ENCODE peak calls at places on chromosomes 16 and 17, in nine cellular contexts. One of them, this sample, is unnamed. For H3K27me3 and H3K36me3, the result is how much of the 10 kb centered on the place peaks cover.

GRCh38 chr16:74778646-74779045 is 4.0 kb upstream of the FA2H start:
- DNase-seq in left lung: no peak
- DNase-seq in aorta: no peak
- DNase-seq in A673: no peak
- DNase-seq in transverse colon: peak
- DNase-seq in heart left ventricle: no peak
- DNase-seq in naive thymus-derived CD4-positive, alpha-beta T cell: no peak
- DNase-seq in mesendoderm: no peak
- DNase-seq in uterus: no peak
- DNase-seq in this sample: no peak

GRCh38 chr16:77288222-77288621 is 89.0 kb downstream of the SYCE1L start:
- DNase-seq in left lung: no peak
- DNase-seq in aorta: no peak
- DNase-seq in A673: no peak
- DNase-seq in transverse colon: no peak
- DNase-seq in heart left ventricle: no peak
- DNase-seq in naive thymus-derived CD4-positive, alpha-beta T cell: no peak
- DNase-seq in mesendoderm: no peak
- DNase-seq in uterus: no peak
- DNase-seq in this sample: no peak

GRCh38 chr17:79658811-79659207 is 48.0 kb upstream of the RBFOX3 start:
- DNase-seq in left lung: no peak
- DNase-seq in aorta: peak
- DNase-seq in A673: peak
- DNase-seq in transverse colon: peak
- DNase-seq in heart left ventricle: no peak
- DNase-seq in naive thymus-derived CD4-positive, alpha-beta T cell: no peak
- DNase-seq in mesendoderm: peak
- DNase-seq in uterus: no peak
- DNase-seq in this sample: no peak

GRCh38 chr16:66188786-66189725 is 177.4 kb upstream of the CDH5 start:
- DNase-seq in left lung: no peak
- DNase-seq in aorta: no peak
- DNase-seq in A673: no peak
- DNase-seq in transverse colon: no peak
- DNase-seq in heart left ventricle: no peak
- DNase-seq in naive thymus-derived CD4-positive, alpha-beta T cell: no peak
- DNase-seq in mesendoderm: no peak
- DNase-seq in uterus: peak
- DNase-seq in this sample: no peak

GRCh38 chr17:21283482-21284318 is 811 bp upstream of the MAP2K3 start:
- DNase-seq in left lung: peak
- DNase-seq in aorta: peak
- DNase-seq in A673: no peak
- DNase-seq in transverse colon: peak
- DNase-seq in heart left ventricle: no peak
- DNase-seq in naive thymus-derived CD4-positive, alpha-beta T cell: no peak
- DNase-seq in mesendoderm: no peak
- DNase-seq in uterus: peak
- DNase-seq in this sample: no peak

GRCh38 chr17:74950207-74950606 is 14.5 kb downstream of the OTOP3 start:
- DNase-seq in left lung: no peak
- DNase-seq in aorta: no peak
- DNase-seq in A673: no peak
- DNase-seq in transverse colon: no peak
- DNase-seq in heart left ventricle: no peak
- DNase-seq in naive thymus-derived CD4-positive, alpha-beta T cell: no peak
- DNase-seq in mesendoderm: no peak
- DNase-seq in uterus: no peak
- DNase-seq in this sample: no peak

GRCh38 chr17:43316522-43317142 is 82.2 kb upstream of the ARL4D start:
- DNase-seq in left lung: no peak
- DNase-seq in aorta: no peak
- DNase-seq in A673: no peak
- DNase-seq in transverse colon: no peak
- DNase-seq in heart left ventricle: no peak
- DNase-seq in naive thymus-derived CD4-positive, alpha-beta T cell: no peak
- DNase-seq in mesendoderm: peak
- DNase-seq in uterus: no peak
- DNase-seq in this sample: no peak

GRCh38 chr16:84220851-84221250 is 19.0 kb downstream of the KCNG4 start:
- DNase-seq in left lung: no peak
- DNase-seq in aorta: no peak
- DNase-seq in A673: no peak
- DNase-seq in transverse colon: no peak
- DNase-seq in heart left ventricle: no peak
- DNase-seq in naive thymus-derived CD4-positive, alpha-beta T cell: no peak
- DNase-seq in mesendoderm: no peak
- DNase-seq in uterus: no peak
- DNase-seq in this sample: no peak

GRCh38 chr16:11232852-11233726 is 22.9 kb downstream of the SOCS1 start:
- DNase-seq in left lung: peak
- DNase-seq in aorta: peak
- DNase-seq in A673: no peak
- DNase-seq in transverse colon: peak
- DNase-seq in heart left ventricle: peak
- DNase-seq in naive thymus-derived CD4-positive, alpha-beta T cell: peak
- DNase-seq in mesendoderm: peak
- DNase-seq in uterus: no peak
- DNase-seq in this sample: peak

GRCh38 chr17:71872843-71873242 is 248.0 kb upstream of the SOX9 start:
- DNase-seq in left lung: no peak
- DNase-seq in aorta: no peak
- DNase-seq in A673: no peak
- DNase-seq in transverse colon: no peak
- DNase-seq in heart left ventricle: no peak
- DNase-seq in naive thymus-derived CD4-positive, alpha-beta T cell: no peak
- DNase-seq in mesendoderm: no peak
- DNase-seq in uterus: no peak
- DNase-seq in this sample: no peak

GRCh38 chr16:78605548-78606097 is 506.2 kb downstream of the WWOX start:
- DNase-seq in left lung: no peak
- DNase-seq in aorta: no peak
- DNase-seq in A673: no peak
- DNase-seq in transverse colon: no peak
- DNase-seq in heart left ventricle: no peak
- DNase-seq in naive thymus-derived CD4-positive, alpha-beta T cell: no peak
- DNase-seq in mesendoderm: peak
- DNase-seq in uterus: no peak
- DNase-seq in this sample: no peak

GRCh38 chr17:49390548-49391324 is 23.9 kb downstream of the PHB1 start:
- DNase-seq in left lung: no peak
- DNase-seq in aorta: no peak
- DNase-seq in A673: no peak
- DNase-seq in transverse colon: peak
- DNase-seq in heart left ventricle: peak
- DNase-seq in naive thymus-derived CD4-positive, alpha-beta T cell: no peak
- DNase-seq in mesendoderm: no peak
- DNase-seq in uterus: no peak
- DNase-seq in this sample: no peak

GRCh38 chr17:3890082-3890892 is 2.6 kb downstream of the CAMKK1 start:
- DNase-seq in left lung: peak
- DNase-seq in aorta: peak
- DNase-seq in A673: peak
- DNase-seq in transverse colon: peak
- DNase-seq in heart left ventricle: no peak
- DNase-seq in naive thymus-derived CD4-positive, alpha-beta T cell: no peak
- DNase-seq in mesendoderm: no peak
- DNase-seq in uterus: peak
- DNase-seq in this sample: no peak

GRCh38 chr17:56918916-56919315 is 5.1 kb upstream of the TRIM25 start:
- DNase-seq in left lung: no peak
- DNase-seq in aorta: no peak
- DNase-seq in A673: no peak
- DNase-seq in transverse colon: no peak
- DNase-seq in heart left ventricle: no peak
- DNase-seq in naive thymus-derived CD4-positive, alpha-beta T cell: no peak
- DNase-seq in mesendoderm: no peak
- DNase-seq in uterus: no peak
- DNase-seq in this sample: no peak

GRCh38 chr17:41785876-41786226 is 660 bp downstream of the JUP start:
- DNase-seq in left lung: peak
- DNase-seq in aorta: no peak
- DNase-seq in A673: peak
- DNase-seq in transverse colon: peak
- DNase-seq in heart left ventricle: no peak
- DNase-seq in naive thymus-derived CD4-positive, alpha-beta T cell: no peak
- DNase-seq in mesendoderm: peak
- DNase-seq in uterus: peak
- DNase-seq in this sample: no peak

GRCh38 chr17:37607637-37608368 is 1.4 kb downstream of the SYNRG start:
- DNase-seq in left lung: no peak
- DNase-seq in aorta: no peak
- DNase-seq in A673: no peak
- DNase-seq in transverse colon: peak
- DNase-seq in heart left ventricle: no peak
- DNase-seq in naive thymus-derived CD4-positive, alpha-beta T cell: peak
- DNase-seq in mesendoderm: no peak
- DNase-seq in uterus: no peak
- DNase-seq in this sample: peak

GRCh38 chr16:2295056-2295798 is 27.3 kb upstream of the RNPS1 start:
- DNase-seq in left lung: peak
- DNase-seq in aorta: no peak
- DNase-seq in A673: no peak
- DNase-seq in transverse colon: no peak
- DNase-seq in heart left ventricle: no peak
- DNase-seq in naive thymus-derived CD4-positive, alpha-beta T cell: no peak
- DNase-seq in mesendoderm: no peak
- DNase-seq in uterus: no peak
- DNase-seq in this sample: no peak

GRCh38 chr17:79294459-79295071 is 219.9 kb downstream of the ENGASE start:
- DNase-seq in left lung: no peak
- DNase-seq in aorta: peak
- DNase-seq in A673: peak
- DNase-seq in transverse colon: peak
- DNase-seq in heart left ventricle: peak
- DNase-seq in naive thymus-derived CD4-positive, alpha-beta T cell: peak
- DNase-seq in mesendoderm: peak
- DNase-seq in uterus: peak
- DNase-seq in this sample: peak

GRCh38 chr17:55762086-55762858 is 11.4 kb downstream of the PCTP start:
- DNase-seq in left lung: no peak
- DNase-seq in aorta: no peak
- DNase-seq in A673: no peak
- DNase-seq in transverse colon: no peak
- DNase-seq in heart left ventricle: no peak
- DNase-seq in naive thymus-derived CD4-positive, alpha-beta T cell: no peak
- DNase-seq in mesendoderm: no peak
- DNase-seq in uterus: no peak
- DNase-seq in this sample: no peak
- H3K27ac ChIP-seq in left lung: no peak
- H3K27ac ChIP-seq in aorta: no peak
- H3K27ac ChIP-seq in A673: no peak
- H3K27ac ChIP-seq in transverse colon: no peak
- H3K27ac ChIP-seq in heart left ventricle: no peak
- H3K27ac ChIP-seq in naive thymus-derived CD4-positive, alpha-beta T cell: no peak
- H3K27ac ChIP-seq in mesendoderm: no peak
- H3K27ac ChIP-seq in uterus: no peak
- H3K27ac ChIP-seq in this sample: no peak

GRCh38 chr16:67783353-67783725 is 23.0 kb downstream of the RANBP10 start:
- DNase-seq in left lung: no peak
- DNase-seq in aorta: no peak
- DNase-seq in A673: no peak
- DNase-seq in transverse colon: no peak
- DNase-seq in heart left ventricle: no peak
- DNase-seq in naive thymus-derived CD4-positive, alpha-beta T cell: no peak
- DNase-seq in mesendoderm: no peak
- DNase-seq in uterus: no peak
- DNase-seq in this sample: no peak
- H3K27me3 ChIP-seq in left lung: under half
- H3K27me3 ChIP-seq in aorta: under half
- H3K27me3 ChIP-seq in A673: under half
- H3K27me3 ChIP-seq in transverse colon: under half
- H3K27me3 ChIP-seq in heart left ventricle: under half
- H3K27me3 ChIP-seq in naive thymus-derived CD4-positive, alpha-beta T cell: under half
- H3K27me3 ChIP-seq in mesendoderm: under half
- H3K27me3 ChIP-seq in uterus: under half
- H3K27me3 ChIP-seq in this sample: under half

GRCh38 chr17:17227608-17228520 is 9.1 kb downstream of the FLCN start:
- DNase-seq in left lung: no peak
- DNase-seq in aorta: peak
- DNase-seq in A673: peak
- DNase-seq in transverse colon: no peak
- DNase-seq in heart left ventricle: no peak
- DNase-seq in naive thymus-derived CD4-positive, alpha-beta T cell: no peak
- DNase-seq in mesendoderm: no peak
- DNase-seq in uterus: no peak
- DNase-seq in this sample: no peak
- H3K36me3 ChIP-seq in left lung: half or more
- H3K36me3 ChIP-seq in aorta: under half
- H3K36me3 ChIP-seq in A673: half or more
- H3K36me3 ChIP-seq in transverse colon: under half
- H3K36me3 ChIP-seq in heart left ventricle: under half
- H3K36me3 ChIP-seq in naive thymus-derived CD4-positive, alpha-beta T cell: half or more
- H3K36me3 ChIP-seq in mesendoderm: under half
- H3K36me3 ChIP-seq in uterus: under half
- H3K36me3 ChIP-seq in this sample: half or more

GRCh38 chr16:10090816-10091215 is 91.4 kb downstream of the GRIN2A start:
- DNase-seq in left lung: no peak
- DNase-seq in aorta: no peak
- DNase-seq in A673: no peak
- DNase-seq in transverse colon: no peak
- DNase-seq in heart left ventricle: no peak
- DNase-seq in naive thymus-derived CD4-positive, alpha-beta T cell: no peak
- DNase-seq in mesendoderm: no peak
- DNase-seq in uterus: no peak
- DNase-seq in this sample: no peak

GRCh38 chr16:10086620-10087019 is 95.6 kb downstream of the GRIN2A start:
- DNase-seq in left lung: no peak
- DNase-seq in aorta: no peak
- DNase-seq in A673: no peak
- DNase-seq in transverse colon: no peak
- DNase-seq in heart left ventricle: no peak
- DNase-seq in naive thymus-derived CD4-positive, alpha-beta T cell: no peak
- DNase-seq in mesendoderm: no peak
- DNase-seq in uterus: no peak
- DNase-seq in this sample: no peak

GRCh38 chr16:10088380-10088793 is 93.8 kb downstream of the GRIN2A start:
- DNase-seq in left lung: no peak
- DNase-seq in aorta: no peak
- DNase-seq in A673: no peak
- DNase-seq in transverse colon: no peak
- DNase-seq in heart left ventricle: no peak
- DNase-seq in naive thymus-derived CD4-positive, alpha-beta T cell: no peak
- DNase-seq in mesendoderm: no peak
- DNase-seq in uterus: peak
- DNase-seq in this sample: no peak

GRCh38 chr16:10085078-10085798 is 97.0 kb downstream of the GRIN2A start:
- DNase-seq in left lung: no peak
- DNase-seq in aorta: no peak
- DNase-seq in A673: no peak
- DNase-seq in transverse colon: no peak
- DNase-seq in heart left ventricle: no peak
- DNase-seq in naive thymus-derived CD4-positive, alpha-beta T cell: no peak
- DNase-seq in mesendoderm: no peak
- DNase-seq in uterus: no peak
- DNase-seq in this sample: no peak

DNA sequence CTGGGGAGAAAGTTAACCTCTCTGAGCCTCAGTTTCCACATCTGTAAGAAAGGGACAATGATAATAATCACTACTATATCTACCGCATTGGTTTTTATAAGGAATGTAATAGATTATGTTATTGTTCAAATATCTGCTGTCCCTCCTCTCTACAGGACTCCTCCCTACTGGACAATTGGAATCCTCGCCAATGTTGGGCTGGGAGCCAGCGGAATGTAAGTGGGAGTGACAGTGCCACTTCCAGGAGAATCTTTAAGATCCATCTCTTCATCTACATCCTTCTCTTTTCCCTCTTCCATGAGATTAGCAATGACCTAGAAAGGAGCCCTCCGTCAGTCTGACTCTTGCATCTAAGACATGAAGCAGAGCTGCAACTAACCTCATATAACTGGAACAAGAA is 95.1 kb downstream of the GRIN2A start:
- DNase-seq in left lung: no peak
- DNase-seq in aorta: no peak
- DNase-seq in A673: no peak
- DNase-seq in transverse colon: no peak
- DNase-seq in heart left ventricle: no peak
- DNase-seq in naive thymus-derived CD4-positive, alpha-beta T cell: no peak
- DNase-seq in mesendoderm: no peak
- DNase-seq in uterus: no peak
- DNase-seq in this sample: no peak
- H3K27ac ChIP-seq in left lung: no peak
- H3K27ac ChIP-seq in aorta: no peak
- H3K27ac ChIP-seq in A673: no peak
- H3K27ac ChIP-seq in transverse colon: no peak
- H3K27ac ChIP-seq in heart left ventricle: no peak
- H3K27ac ChIP-seq in naive thymus-derived CD4-positive, alpha-beta T cell: no peak
- H3K27ac ChIP-seq in mesendoderm: no peak
- H3K27ac ChIP-seq in uterus: no peak
- H3K27ac ChIP-seq in this sample: no peak